ENCODE peak calls at places on chromosome 20, in five cellular contexts. One of them, this sample, is unnamed.

GRCh38 chr20:11852801-11853200 is 64.9 kb upstream of the BTBD3 start:
- DNase-seq in IMR-90: peak
- DNase-seq in H9: no peak
- DNase-seq in neuronal stem cell: no peak
- DNase-seq in mesenchymal stem cell: no peak
- DNase-seq in this sample: no peak

GRCh38 chr20:25540273-25540672 is 45.1 kb downstream of the NINL start:
- DNase-seq in IMR-90: no peak
- DNase-seq in H9: peak
- DNase-seq in mesenchymal stem cell: no peak
- DNase-seq in neuronal stem cell: peak
- DNase-seq in this sample: no peak

GRCh38 chr20:48850681-48851299 is 23.0 kb upstream of the PREX1 start:
- DNase-seq in mesenchymal stem cell: no peak
- DNase-seq in H9: no peak
- DNase-seq in IMR-90: no peak
- DNase-seq in neuronal stem cell: no peak
- DNase-seq in this sample: no peak

GRCh38 chr20:44765647-44766367 is 20.1 kb downstream of the KCNK15 start:
- DNase-seq in IMR-90: no peak
- DNase-seq in neuronal stem cell: no peak
- DNase-seq in mesenchymal stem cell: no peak
- DNase-seq in H9: no peak
- DNase-seq in this sample: no peak

GRCh38 chr20:43963872-43964791 is 49.5 kb downstream of the TOX2 start:
- DNase-seq in IMR-90: peak
- DNase-seq in mesenchymal stem cell: peak
- DNase-seq in H9: no peak
- DNase-seq in neuronal stem cell: no peak
- DNase-seq in this sample: no peak

GRCh38 chr20:54368578-54368977 is 106.8 kb upstream of the DOK5 start:
- DNase-seq in mesenchymal stem cell: no peak
- DNase-seq in neuronal stem cell: no peak
- DNase-seq in IMR-90: no peak
- DNase-seq in H9: no peak
- DNase-seq in this sample: peak

GRCh38 chr20:59134182-59134581 is 29.4 kb upstream of the ZNF831 start:
- DNase-seq in IMR-90: no peak
- DNase-seq in H9: no peak
- DNase-seq in mesenchymal stem cell: no peak
- DNase-seq in neuronal stem cell: no peak
- DNase-seq in this sample: no peak

GRCh38 chr20:52105045-52105572 is 86.5 kb downstream of the ZFP64 start:
- DNase-seq in IMR-90: peak
- DNase-seq in H9: peak
- DNase-seq in neuronal stem cell: peak
- DNase-seq in mesenchymal stem cell: peak
- DNase-seq in this sample: no peak

GRCh38 chr20:32509639-32510066 is 75.5 kb downstream of the NOL4L start:
- DNase-seq in mesenchymal stem cell: no peak
- DNase-seq in IMR-90: peak
- DNase-seq in neuronal stem cell: no peak
- DNase-seq in H9: peak
- DNase-seq in this sample: peak

GRCh38 chr20:41139227-41140093 is 2.1 kb downstream of the PLCG1 start:
- DNase-seq in neuronal stem cell: no peak
- DNase-seq in IMR-90: no peak
- DNase-seq in mesenchymal stem cell: no peak
- DNase-seq in H9: no peak
- DNase-seq in this sample: no peak

GRCh38 chr20:25005220-25005619 is 12.7 kb upstream of the APMAP start:
- DNase-seq in H9: peak
- DNase-seq in IMR-90: peak
- DNase-seq in mesenchymal stem cell: no peak
- DNase-seq in neuronal stem cell: no peak
- DNase-seq in this sample: no peak

GRCh38 chr20:31602779-31603441 is 2.2 kb upstream of the ID1 start:
- DNase-seq in mesenchymal stem cell: peak
- DNase-seq in neuronal stem cell: no peak
- DNase-seq in IMR-90: peak
- DNase-seq in H9: no peak
- DNase-seq in this sample: no peak

GRCh38 chr20:63086421-63087235 is 79.9 kb upstream of the BHLHE23 start:
- DNase-seq in IMR-90: no peak
- DNase-seq in mesenchymal stem cell: no peak
- DNase-seq in H9: peak
- DNase-seq in neuronal stem cell: no peak
- DNase-seq in this sample: no peak

GRCh38 chr20:20734475-20734948 is 22.1 kb upstream of the RALGAPA2 start:
- DNase-seq in H9: no peak
- DNase-seq in neuronal stem cell: no peak
- DNase-seq in IMR-90: no peak
- DNase-seq in mesenchymal stem cell: no peak
- DNase-seq in this sample: no peak

GRCh38 chr20:64179805-64180204 is 15.6 kb downstream of the MYT1 start:
- DNase-seq in IMR-90: no peak
- DNase-seq in mesenchymal stem cell: no peak
- DNase-seq in H9: no peak
- DNase-seq in neuronal stem cell: no peak
- DNase-seq in this sample: no peak

GRCh38 chr20:38065764-38066375 is 32.3 kb downstream of the RPRD1B start:
- DNase-seq in neuronal stem cell: no peak
- DNase-seq in mesenchymal stem cell: no peak
- DNase-seq in H9: no peak
- DNase-seq in IMR-90: no peak
- DNase-seq in this sample: no peak

GRCh38 chr20:13363473-13363872 is 142.4 kb downstream of the ISM1 start:
- DNase-seq in IMR-90: no peak
- DNase-seq in neuronal stem cell: no peak
- DNase-seq in mesenchymal stem cell: no peak
- DNase-seq in H9: no peak
- DNase-seq in this sample: no peak

GRCh38 chr20:55555075-55555650 is 450.2 kb downstream of the CBLN4 start:
- DNase-seq in IMR-90: no peak
- DNase-seq in neuronal stem cell: no peak
- DNase-seq in H9: no peak
- DNase-seq in mesenchymal stem cell: no peak
- DNase-seq in this sample: no peak

GRCh38 chr20:12740647-12741046 is 268.1 kb upstream of the SPTLC3 start:
- DNase-seq in mesenchymal stem cell: no peak
- DNase-seq in H9: no peak
- DNase-seq in neuronal stem cell: no peak
- DNase-seq in IMR-90: no peak
- DNase-seq in this sample: no peak

GRCh38 chr20:5881714-5882113 is 68.6 kb downstream of the TRMT6 start:
- DNase-seq in H9: no peak
- DNase-seq in IMR-90: no peak
- DNase-seq in mesenchymal stem cell: no peak
- DNase-seq in neuronal stem cell: no peak
- DNase-seq in this sample: no peak

GRCh38 chr20:37379967-37380828 is 34.3 kb downstream of the SRC start:
- DNase-seq in H9: no peak
- DNase-seq in IMR-90: peak
- DNase-seq in neuronal stem cell: no peak
- DNase-seq in mesenchymal stem cell: peak
- DNase-seq in this sample: no peak

GRCh38 chr20:44097521-44098255 is 89.3 kb downstream of the JPH2 start:
- DNase-seq in IMR-90: peak
- DNase-seq in mesenchymal stem cell: no peak
- DNase-seq in H9: no peak
- DNase-seq in neuronal stem cell: no peak
- DNase-seq in this sample: no peak

GRCh38 chr20:40680560-40680959 is 8.5 kb downstream of the MAFB start:
- DNase-seq in neuronal stem cell: no peak
- DNase-seq in H9: no peak
- DNase-seq in IMR-90: no peak
- DNase-seq in mesenchymal stem cell: no peak
- DNase-seq in this sample: no peak

GRCh38 chr20:39112196-39112743 is 150.1 kb downstream of the DHX35 start:
- DNase-seq in IMR-90: peak
- DNase-seq in neuronal stem cell: peak
- DNase-seq in mesenchymal stem cell: peak
- DNase-seq in H9: peak
- DNase-seq in this sample: peak

GRCh38 chr20:25051386-25052155 is 6.4 kb downstream of the ACSS1 start:
- DNase-seq in IMR-90: no peak
- DNase-seq in mesenchymal stem cell: no peak
- DNase-seq in H9: no peak
- DNase-seq in neuronal stem cell: no peak
- DNase-seq in this sample: no peak

GRCh38 chr20:19709635-19710335 is 48.3 kb upstream of the RIN2 start:
- DNase-seq in mesenchymal stem cell: no peak
- DNase-seq in H9: no peak
- DNase-seq in IMR-90: no peak
- DNase-seq in neuronal stem cell: no peak
- DNase-seq in this sample: no peak

GRCh38 chr20:19713851-19714716 is 44.0 kb upstream of the RIN2 start:
- DNase-seq in mesenchymal stem cell: peak
- DNase-seq in neuronal stem cell: no peak
- DNase-seq in H9: no peak
- DNase-seq in IMR-90: no peak
- DNase-seq in this sample: peak

GRCh38 chr20:19710336-19710721 is 47.7 kb upstream of the RIN2 start:
- DNase-seq in H9: no peak
- DNase-seq in IMR-90: no peak
- DNase-seq in mesenchymal stem cell: no peak
- DNase-seq in neuronal stem cell: no peak
- DNase-seq in this sample: no peak

GRCh38 chr20:19711126-19711525 is 46.9 kb upstream of the RIN2 start:
- DNase-seq in H9: no peak
- DNase-seq in IMR-90: no peak
- DNase-seq in mesenchymal stem cell: no peak
- DNase-seq in neuronal stem cell: no peak
- DNase-seq in this sample: no peak

GRCh38 chr20:19712737-19713260 is 45.3 kb upstream of the RIN2 start:
- DNase-seq in neuronal stem cell: no peak
- DNase-seq in IMR-90: peak
- DNase-seq in H9: no peak
- DNase-seq in mesenchymal stem cell: no peak
- DNase-seq in this sample: no peak
- H2AFZ ChIP-seq in neuronal stem cell: no peak
- H2AFZ ChIP-seq in IMR-90: no peak
- H2AFZ ChIP-seq in H9: no peak
- H2AFZ ChIP-seq in mesenchymal stem cell: no peak
- H2AFZ ChIP-seq in this sample: no peak

GRCh38 chr20:35171753-35172433 is at the start of gene PROCR:
- DNase-seq in IMR-90: peak
- DNase-seq in H9: peak
- DNase-seq in neuronal stem cell: peak
- DNase-seq in mesenchymal stem cell: peak
- DNase-seq in this sample: peak
- H4K8ac ChIP-seq in IMR-90: peak
- H4K8ac ChIP-seq in H9: no peak
- H4K8ac ChIP-seq in neuronal stem cell: no peak
- H4K8ac ChIP-seq in mesenchymal stem cell: peak
- H4K8ac ChIP-seq in this sample: peak

GRCh38 chr20:22701679-22702308 is 117.4 kb upstream of the FOXA2 start:
- DNase-seq in neuronal stem cell: no peak
- DNase-seq in mesenchymal stem cell: no peak
- DNase-seq in IMR-90: no peak
- DNase-seq in H9: no peak
- DNase-seq in this sample: no peak

GRCh38 chr20:22700387-22700786 is 116.0 kb upstream of the FOXA2 start:
- DNase-seq in neuronal stem cell: no peak
- DNase-seq in IMR-90: no peak
- DNase-seq in mesenchymal stem cell: no peak
- DNase-seq in H9: no peak
- DNase-seq in this sample: no peak

GRCh38 chr20:22696759-22697158 is 112.4 kb upstream of the FOXA2 start:
- DNase-seq in IMR-90: no peak
- DNase-seq in mesenchymal stem cell: no peak
- DNase-seq in neuronal stem cell: no peak
- DNase-seq in H9: no peak
- DNase-seq in this sample: no peak

GRCh38 chr20:22699396-22699795 is 115.0 kb upstream of the FOXA2 start:
- DNase-seq in neuronal stem cell: no peak
- DNase-seq in H9: no peak
- DNase-seq in IMR-90: no peak
- DNase-seq in mesenchymal stem cell: no peak
- DNase-seq in this sample: no peak

DNA sequence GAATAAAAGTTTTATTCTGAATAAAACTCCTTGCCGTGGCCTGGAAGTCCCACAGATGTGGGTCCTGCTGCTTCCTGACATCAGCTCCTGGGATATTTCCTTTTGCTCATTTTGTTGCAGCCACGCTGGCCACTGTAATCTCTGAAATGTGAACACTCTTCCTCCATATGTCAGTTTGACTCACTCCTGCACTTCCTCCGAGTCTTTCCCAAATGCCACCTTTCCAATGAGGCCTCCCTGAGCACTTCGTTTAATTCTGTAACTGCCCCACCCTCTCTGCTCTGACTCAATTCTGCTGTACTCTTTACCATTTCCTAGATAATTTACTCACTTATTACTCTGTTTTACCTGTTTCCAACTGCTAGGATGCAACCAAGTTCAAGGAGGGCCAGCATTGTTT is 114.1 kb upstream of the FOXA2 start:
- DNase-seq in IMR-90: no peak
- DNase-seq in H9: no peak
- DNase-seq in mesenchymal stem cell: no peak
- DNase-seq in neuronal stem cell: no peak
- DNase-seq in this sample: no peak
- H3K4ac ChIP-seq in IMR-90: no peak
- H3K4ac ChIP-seq in H9: no peak
- H3K4ac ChIP-seq in mesenchymal stem cell: no peak
- H3K4ac ChIP-seq in neuronal stem cell: no peak
- H3K4ac ChIP-seq in this sample: no peak

GRCh38 chr20:57651977-57652864 is 32.0 kb upstream of the ZBP1 start:
- DNase-seq in H9: no peak
- DNase-seq in mesenchymal stem cell: no peak
- DNase-seq in neuronal stem cell: no peak
- DNase-seq in IMR-90: no peak
- DNase-seq in this sample: no peak

GRCh38 chr20:57653546-57653900 is 33.3 kb upstream of the ZBP1 start:
- DNase-seq in mesenchymal stem cell: no peak
- DNase-seq in neuronal stem cell: no peak
- DNase-seq in H9: no peak
- DNase-seq in IMR-90: no peak
- DNase-seq in this sample: no peak

GRCh38 chr20:57654363-57654997 is 34.3 kb upstream of the ZBP1 start:
- DNase-seq in neuronal stem cell: peak
- DNase-seq in IMR-90: peak
- DNase-seq in mesenchymal stem cell: peak
- DNase-seq in H9: peak
- DNase-seq in this sample: peak

GRCh38 chr20:57653910-57654309 is 33.7 kb upstream of the ZBP1 start:
- DNase-seq in mesenchymal stem cell: no peak
- DNase-seq in neuronal stem cell: no peak
- DNase-seq in H9: no peak
- DNase-seq in IMR-90: no peak
- DNase-seq in this sample: no peak

GRCh38 chr20:57652865-57653545 is 32.8 kb upstream of the ZBP1 start:
- DNase-seq in mesenchymal stem cell: no peak
- DNase-seq in neuronal stem cell: no peak
- DNase-seq in H9: peak
- DNase-seq in IMR-90: no peak
- DNase-seq in this sample: no peak
- H2AFZ ChIP-seq in mesenchymal stem cell: no peak
- H2AFZ ChIP-seq in neuronal stem cell: no peak
- H2AFZ ChIP-seq in H9: no peak
- H2AFZ ChIP-seq in IMR-90: no peak
- H2AFZ ChIP-seq in this sample: no peak

GRCh38 chr20:50191566-50192363 is 1.1 kb downstream of the CEBPB start:
- DNase-seq in IMR-90: peak
- DNase-seq in neuronal stem cell: peak
- DNase-seq in mesenchymal stem cell: peak
- DNase-seq in H9: peak
- DNase-seq in this sample: peak
- H4K8ac ChIP-seq in IMR-90: peak
- H4K8ac ChIP-seq in neuronal stem cell: no peak
- H4K8ac ChIP-seq in mesenchymal stem cell: peak
- H4K8ac ChIP-seq in H9: no peak
- H4K8ac ChIP-seq in this sample: peak

This sample was measured in trophoblast cell.